ENCODE peak calls at places on chromosomes 16 and 17, in four cellular contexts. O, H, G and E are unnamed samples.

GRCh38 chr16:4264546-4264945 is 8.3 kb downstream of the TFAP4 start:
- DNase-seq in O (no peak), H (no peak), G (no peak), E (no peak)

GRCh38 chr16:80580109-80580832 is 39.5 kb downstream of the DYNLRB2 start:
- DNase-seq in H (peak), O (no peak), G (no peak), E (no peak)

GRCh38 chr17:42389135-42389417 is 834 bp upstream of the STAT3 start:
- DNase-seq in O (no peak), G (no peak), H (no peak), E (no peak)

GRCh38 chr17:15220785-15221184 is 44.3 kb downstream of the PMP22 start:
- DNase-seq in H (no peak), G (no peak), O (no peak), E (no peak)

GRCh38 chr17:55722742-55723487 is at the start of gene TMEM100:
- DNase-seq in H (no peak), O (no peak), G (peak), E (peak)

GRCh38 chr16:73145166-73145565 is 97.2 kb upstream of the ZFHX3 start:
- DNase-seq in O (no peak), H (no peak), G (no peak), E (no peak)

GRCh38 chr17:49549691-49550678 is 25.7 kb upstream of the NXPH3 start:
- DNase-seq in G (no peak), H (no peak), O (no peak), E (no peak)

GRCh38 chr16:30084096-30084815 is 7.5 kb downstream of the TBX6 start:
- DNase-seq in H (no peak), G (no peak), O (no peak), E (no peak)

GRCh38 chr16:11232852-11233726 is 22.9 kb downstream of the SOCS1 start:
- DNase-seq in G (peak), H (no peak), O (no peak), E (no peak)

GRCh38 chr17:17019891-17020456 is 22.3 kb upstream of the MPRIP start:
- DNase-seq in H (no peak), O (no peak), G (no peak), E (no peak)

GRCh38 chr16:28607116-28607623 is 2.7 kb downstream of the SULT1A1 start:
- DNase-seq in O (no peak), H (no peak), G (no peak), E (no peak)

GRCh38 chr16:4351880-4352279 is 759 bp upstream of the PAM16 start:
- DNase-seq in H (no peak), O (peak), G (no peak), E (no peak)

GRCh38 chr16:51159864-51160263 is 8.8 kb upstream of the SALL1 start:
- DNase-seq in O (no peak), G (no peak), H (no peak), E (no peak)

GRCh38 chr17:31320791-31321190 is 631 bp downstream of the EVI2A start:
- DNase-seq in G (no peak), O (no peak), H (no peak), E (no peak)

GRCh38 chr17:47850692-47851573 is at the start of gene SP6:
- DNase-seq in H (no peak), G (peak), O (peak), E (peak)

GRCh38 chr16:68936729-68937631 is 93.6 kb downstream of the TANGO6 start:
- DNase-seq in G (no peak), H (no peak), O (no peak), E (no peak)

GRCh38 chr16:11396241-11397048 is 51.2 kb downstream of the RMI2 start:
- DNase-seq in H (no peak), O (peak), G (peak), E (peak)

GRCh38 chr17:77405867-77406513 is 265.2 kb downstream of the SEC14L1 start:
- DNase-seq in G (no peak), O (no peak), H (no peak), E (no peak)

GRCh38 chr17:68355093-68355492 is 63.8 kb downstream of the ARSG start:
- DNase-seq in O (no peak), H (no peak), G (no peak), E (no peak)

GRCh38 chr17:60153606-60154355 is 4.0 kb downstream of the CA4 start:
- DNase-seq in G (no peak), H (no peak), O (no peak), E (no peak)

DNA sequence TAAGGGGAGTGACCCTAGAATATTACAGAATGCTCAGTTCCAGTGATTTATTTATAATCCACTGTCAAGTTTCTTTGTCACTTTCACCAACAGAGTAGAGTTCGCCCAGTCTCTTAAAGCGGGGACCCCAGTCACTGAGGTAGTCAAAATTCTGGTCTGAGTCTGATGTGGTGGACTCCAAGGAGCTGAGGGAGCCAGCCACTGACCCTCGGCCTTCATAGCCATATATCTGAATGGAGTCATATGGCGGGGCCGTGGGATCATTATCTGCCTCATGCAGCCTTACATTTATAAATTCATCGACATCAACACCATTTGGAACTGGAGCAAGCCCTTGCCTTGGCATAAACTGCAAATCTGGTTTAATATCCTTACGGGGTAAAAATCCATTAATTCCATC is 382.7 kb downstream of the CDH8 start:
- DNase-seq in O (no peak), H (no peak), G (no peak), E (no peak)
- TF ChIP-seq FOXM1 in O (no peak), H (no peak), G (no peak), E (no peak)

GRCh38 chr17:44355310-44355640 is 8.4 kb downstream of the FAM171A2 start:
- DNase-seq in G (peak), H (no peak), O (no peak), E (no peak)

GRCh38 chr17:44356241-44356640 is 7.4 kb downstream of the FAM171A2 start:
- DNase-seq in G (peak), H (no peak), O (no peak), E (no peak)

GRCh38 chr17:44353656-44354331 is 8.7 kb downstream of the GRN start:
- DNase-seq in H (no peak), O (no peak), G (peak), E (no peak)

GRCh38 chr17:44355642-44356099 is 8.0 kb downstream of the FAM171A2 start:
- DNase-seq in G (no peak), H (no peak), O (no peak), E (no peak)

GRCh38 chr17:44354582-44355309 is 8.9 kb downstream of the FAM171A2 start:
- DNase-seq in H (no peak), O (no peak), G (peak), E (no peak)
- TF ChIP-seq BHLHE40 in H (no peak), O (peak), G (no peak), E (no peak)

GRCh38 chr17:27669136-27669535 is 38.1 kb downstream of the LGALS9 start:
- DNase-seq in G (no peak), H (no peak), O (no peak), E (no peak)

GRCh38 chr17:27666831-27667560 is 36.0 kb downstream of the LGALS9 start:
- DNase-seq in O (no peak), G (no peak), H (no peak), E (no peak)

GRCh38 chr17:27668488-27668823 is 37.5 kb downstream of the LGALS9 start:
- DNase-seq in H (no peak), G (no peak), O (no peak), E (no peak)

GRCh38 chr17:27669850-27670249 is 38.9 kb downstream of the LGALS9 start:
- DNase-seq in H (no peak), G (no peak), O (no peak), E (no peak)

GRCh38 chr17:27667656-27668487 is 36.9 kb downstream of the LGALS9 start:
- DNase-seq in G (no peak), H (no peak), O (no peak), E (no peak)
- TF ChIP-seq FOXM1 in G (no peak), H (no peak), O (no peak), E (no peak)

DNA sequence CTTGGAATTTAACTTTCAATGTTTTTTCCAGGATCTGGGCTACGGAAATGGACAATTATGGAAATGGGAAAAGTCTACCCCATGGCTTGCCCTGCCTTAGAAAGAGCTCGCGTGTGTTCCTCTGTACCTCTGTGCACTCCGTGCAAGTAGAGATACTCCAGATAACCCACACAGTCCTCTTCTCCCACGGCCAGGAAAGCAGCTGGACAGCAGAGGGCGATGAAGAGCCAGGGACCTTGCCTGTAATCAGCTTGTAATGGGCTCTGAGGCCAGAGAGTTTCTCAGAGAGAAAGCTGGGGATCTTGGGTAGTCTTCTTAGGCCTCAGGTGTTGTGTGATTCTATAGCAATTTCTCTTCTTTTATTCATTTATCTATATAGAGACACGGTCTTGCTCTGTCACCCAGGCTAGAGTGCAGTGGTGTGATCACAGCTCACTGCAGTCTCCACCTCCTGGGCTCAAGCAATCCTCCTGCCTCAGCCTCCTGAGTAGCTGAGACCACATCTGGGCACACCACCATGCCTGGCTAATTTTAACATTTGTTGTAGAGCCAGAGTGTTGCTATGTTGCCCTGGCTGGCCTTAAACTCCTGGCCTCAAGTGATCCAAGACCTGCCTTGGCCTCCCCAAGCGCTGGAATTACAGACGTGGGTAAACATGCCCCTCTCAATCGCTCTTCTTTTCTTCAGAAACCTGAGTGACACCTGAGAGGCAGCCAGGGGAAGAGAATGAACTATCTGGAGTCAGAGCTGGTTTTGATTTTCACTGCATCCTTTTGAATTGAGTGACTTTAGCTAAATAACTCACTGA is 2.3 kb upstream of the SOCS7 start:
- DNase-seq in H (peak), O (peak), G (peak), E (peak)
- TF ChIP-seq BHLHE40 in H (peak), O (no peak), G (no peak), E (no peak)

GRCh38 chr17:74807376-74807775 is 31.2 kb upstream of the NAT9 start:
- DNase-seq in O (no peak), H (no peak), G (no peak), E (no peak)
- TF ChIP-seq FOXM1 in O (no peak), H (no peak), G (no peak), E (no peak)

GRCh38 chr17:62966426-62967110 is 533 bp downstream of the TANC2 start:
- DNase-seq in H (no peak), O (no peak), G (no peak), E (peak)
- TF ChIP-seq BHLHE40 in H (no peak), O (no peak), G (no peak), E (no peak)

GRCh38 chr16:89828199-89828869 is at the start of gene SPIRE2:
- DNase-seq in H (no peak), O (no peak), G (peak), E (peak)

GRCh38 chr16:89826531-89827382 is 1.5 kb upstream of the SPIRE2 start:
- DNase-seq in O (no peak), G (no peak), H (no peak), E (no peak)

GRCh38 chr16:89828870-89829629 is 775 bp downstream of the SPIRE2 start:
- DNase-seq in G (no peak), H (no peak), O (no peak), E (no peak)

GRCh38 chr16:89829630-89830437 is 1.6 kb downstream of the SPIRE2 start:
- DNase-seq in O (peak), G (no peak), H (no peak), E (no peak)

DNA sequence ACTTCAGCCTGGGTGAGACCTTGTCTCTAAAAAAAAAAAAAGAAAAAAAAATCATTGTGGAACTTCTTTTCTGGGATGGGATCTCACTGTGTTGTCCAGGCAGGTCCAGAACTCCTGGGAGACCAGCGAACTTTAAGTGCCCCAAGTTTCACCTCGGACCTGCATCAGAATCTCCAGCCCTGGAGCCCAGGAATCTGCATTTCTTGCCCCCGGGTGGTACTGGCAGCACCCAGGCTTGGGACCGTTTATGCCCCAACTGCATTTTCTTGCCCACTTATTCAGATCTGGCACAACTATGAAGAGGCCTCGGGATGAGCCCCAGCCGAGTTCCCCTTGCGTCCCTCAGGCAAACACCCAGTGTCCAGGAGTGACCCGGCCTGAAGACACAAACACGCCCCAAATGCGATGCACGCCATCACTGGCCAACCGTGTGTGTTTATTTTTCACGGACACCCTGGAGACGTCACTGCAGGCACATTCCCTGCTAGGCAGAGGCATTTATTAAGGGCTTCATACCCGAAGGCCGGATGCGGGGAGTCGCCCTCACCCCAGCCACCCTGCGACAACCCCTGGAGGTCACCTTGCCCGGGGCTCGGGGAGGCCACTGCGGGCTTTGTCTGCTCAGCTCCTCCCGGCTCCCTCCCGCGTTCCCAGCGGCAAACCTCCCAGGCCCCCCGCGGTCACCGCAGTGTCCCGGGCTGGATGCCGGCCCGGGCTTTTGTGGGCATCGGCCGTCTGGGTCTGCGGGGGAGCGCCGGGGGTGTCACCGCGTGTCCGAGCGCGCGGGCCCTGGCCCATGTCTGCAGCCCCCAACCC is 684 bp upstream of the SPIRE2 start:
- DNase-seq in G (no peak), H (no peak), O (peak), E (no peak)
- TF ChIP-seq FOXM1 in G (no peak), H (no peak), O (no peak), E (no peak)

GRCh38 chr17:40548982-40549680 is 16.1 kb downstream of the CCR7 start:
- DNase-seq in H (no peak), O (peak), G (no peak), E (no peak)
- TF ChIP-seq BHLHE40 in H (no peak), O (peak), G (no peak), E (no peak)

DNA sequence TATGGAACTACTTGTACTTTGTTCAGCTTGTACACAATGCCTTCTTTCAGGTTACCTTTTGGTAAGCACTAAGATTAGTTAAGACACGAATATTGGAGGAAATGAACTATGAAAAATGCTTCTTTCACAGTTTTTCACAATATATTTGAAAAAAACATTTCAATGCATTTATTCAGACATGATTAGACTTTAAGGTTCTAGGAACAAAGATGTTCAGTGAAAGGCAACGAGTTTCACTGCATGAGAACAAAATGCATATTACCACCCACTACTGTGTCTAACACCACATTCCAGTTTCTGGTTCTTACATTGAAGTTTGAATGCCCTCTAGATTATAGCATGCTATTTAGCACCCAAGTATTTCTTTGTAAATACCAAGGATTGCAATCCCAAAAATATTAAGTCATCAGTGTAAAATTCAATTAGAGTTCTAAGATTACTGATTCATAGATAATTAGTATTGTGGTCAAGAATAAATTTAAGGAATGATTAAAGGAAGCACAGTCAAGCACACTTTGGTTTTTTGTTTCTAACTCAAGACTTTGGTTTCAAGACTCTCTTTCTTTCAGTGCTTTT is 261.7 kb downstream of the CEP112 start:
- DNase-seq in H (no peak), G (no peak), O (no peak), E (no peak)
- TF ChIP-seq FOXM1 in H (no peak), G (no peak), O (no peak), E (no peak)

DNA sequence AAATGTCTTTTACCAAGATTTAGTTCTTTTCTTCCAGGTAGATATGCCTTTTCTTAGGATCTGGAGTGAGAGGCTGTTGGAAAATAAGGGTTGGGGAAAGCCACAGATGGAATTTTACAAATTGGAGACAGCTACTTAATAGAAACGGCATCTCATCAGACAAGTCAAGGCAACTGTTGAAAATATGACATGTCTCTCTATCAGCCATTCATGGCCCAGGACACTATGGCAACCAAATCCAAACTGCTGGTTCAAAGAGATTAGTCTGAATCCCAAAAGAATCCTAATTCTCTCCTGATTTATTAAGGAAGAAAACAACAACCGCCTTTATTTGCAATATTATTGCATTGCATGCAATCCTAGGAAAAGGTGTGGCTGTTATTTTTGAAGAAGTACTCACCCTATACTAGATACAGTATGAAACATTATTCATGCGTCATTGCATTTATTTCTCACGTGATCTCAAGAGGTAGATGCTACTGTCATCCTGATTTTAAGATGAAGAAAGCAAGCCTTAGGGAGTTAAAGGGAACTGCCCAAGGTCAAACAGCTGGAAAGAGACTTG is 12.6 kb upstream of the CEP20 start:
- DNase-seq in G (no peak), O (no peak), H (no peak), E (no peak)
- TF ChIP-seq BHLHE40 in G (no peak), O (no peak), H (no peak), E (no peak)